ENCODE peak calls at places on chromosomes 6 and 20, in eight cellular contexts. One of them, this sample, is unnamed.

GRCh38 chr20:49630396-49630951 is 62.5 kb upstream of the PTGIS start:
- DNase-seq in AG04449: no peak
- DNase-seq in effector CD4-positive, alpha-beta T cell: no peak
- DNase-seq in GM23248: no peak
- DNase-seq in tibial artery: no peak
- DNase-seq in activated CD8-positive, alpha-beta T cell treated with anti-CD3 and anti-CD28 coated beads for 36 hours: no peak
- DNase-seq in NCI-H748 treated with DMSO at 0.1 percent for 48 hours: no peak
- DNase-seq in fibroblast of lung: no peak
- DNase-seq in this sample: peak; percentile 55

GRCh38 chr6:144578385-144579350 is 293.5 kb downstream of the UTRN start:
- DNase-seq in AG04449: no peak
- DNase-seq in GM23248: peak; percentile 84
- DNase-seq in activated CD8-positive, alpha-beta T cell treated with anti-CD3 and anti-CD28 coated beads for 36 hours: no peak
- DNase-seq in NCI-H748 treated with DMSO at 0.1 percent for 48 hours: no peak
- DNase-seq in tibial artery: no peak
- DNase-seq in fibroblast of lung: peak; percentile 25
- DNase-seq in effector CD4-positive, alpha-beta T cell: no peak
- DNase-seq in this sample: no peak

GRCh38 chr6:36840471-36841461 is 1.5 kb upstream of the CPNE5 start:
- DNase-seq in activated CD8-positive, alpha-beta T cell treated with anti-CD3 and anti-CD28 coated beads for 36 hours: peak; percentile 45
- DNase-seq in NCI-H748 treated with DMSO at 0.1 percent for 48 hours: no peak
- DNase-seq in effector CD4-positive, alpha-beta T cell: peak; percentile 14
- DNase-seq in tibial artery: no peak
- DNase-seq in fibroblast of lung: no peak
- DNase-seq in AG04449: no peak
- DNase-seq in GM23248: peak; percentile 74
- DNase-seq in this sample: no peak

GRCh38 chr6:63425493-63425892 is 105.7 kb upstream of the LGSN start:
- DNase-seq in effector CD4-positive, alpha-beta T cell: no peak
- DNase-seq in GM23248: no peak
- DNase-seq in activated CD8-positive, alpha-beta T cell treated with anti-CD3 and anti-CD28 coated beads for 36 hours: no peak
- DNase-seq in AG04449: no peak
- DNase-seq in tibial artery: no peak
- DNase-seq in NCI-H748 treated with DMSO at 0.1 percent for 48 hours: no peak
- DNase-seq in fibroblast of lung: no peak
- DNase-seq in this sample: no peak

GRCh38 chr20:24738981-24739633 is 210.0 kb upstream of the CST7 start:
- DNase-seq in effector CD4-positive, alpha-beta T cell: no peak
- DNase-seq in GM23248: no peak
- DNase-seq in tibial artery: no peak
- DNase-seq in activated CD8-positive, alpha-beta T cell treated with anti-CD3 and anti-CD28 coated beads for 36 hours: peak; percentile 8
- DNase-seq in NCI-H748 treated with DMSO at 0.1 percent for 48 hours: no peak
- DNase-seq in fibroblast of lung: no peak
- DNase-seq in AG04449: no peak
- DNase-seq in this sample: no peak

GRCh38 chr6:6534399-6534798 is 54.1 kb upstream of the LY86 start:
- DNase-seq in activated CD8-positive, alpha-beta T cell treated with anti-CD3 and anti-CD28 coated beads for 36 hours: no peak
- DNase-seq in fibroblast of lung: no peak
- DNase-seq in NCI-H748 treated with DMSO at 0.1 percent for 48 hours: no peak
- DNase-seq in GM23248: no peak
- DNase-seq in tibial artery: no peak
- DNase-seq in AG04449: no peak
- DNase-seq in effector CD4-positive, alpha-beta T cell: no peak
- DNase-seq in this sample: no peak

GRCh38 chr6:129050086-129050485 is 167.1 kb downstream of the LAMA2 start:
- DNase-seq in NCI-H748 treated with DMSO at 0.1 percent for 48 hours: no peak
- DNase-seq in AG04449: peak; percentile 19
- DNase-seq in activated CD8-positive, alpha-beta T cell treated with anti-CD3 and anti-CD28 coated beads for 36 hours: no peak
- DNase-seq in effector CD4-positive, alpha-beta T cell: no peak
- DNase-seq in tibial artery: no peak
- DNase-seq in GM23248: peak; percentile 2
- DNase-seq in fibroblast of lung: peak; percentile 34
- DNase-seq in this sample: peak; percentile 53

GRCh38 chr6:170151235-170152110 is 139.4 kb downstream of the DLL1 start:
- DNase-seq in tibial artery: no peak
- DNase-seq in AG04449: no peak
- DNase-seq in NCI-H748 treated with DMSO at 0.1 percent for 48 hours: no peak
- DNase-seq in GM23248: no peak
- DNase-seq in activated CD8-positive, alpha-beta T cell treated with anti-CD3 and anti-CD28 coated beads for 36 hours: no peak
- DNase-seq in fibroblast of lung: no peak
- DNase-seq in effector CD4-positive, alpha-beta T cell: no peak
- DNase-seq in this sample: no peak

GRCh38 chr20:46377532-46377931 is 28.9 kb downstream of the ELMO2 start:
- DNase-seq in tibial artery: no peak
- DNase-seq in AG04449: no peak
- DNase-seq in activated CD8-positive, alpha-beta T cell treated with anti-CD3 and anti-CD28 coated beads for 36 hours: no peak
- DNase-seq in fibroblast of lung: no peak
- DNase-seq in NCI-H748 treated with DMSO at 0.1 percent for 48 hours: no peak
- DNase-seq in effector CD4-positive, alpha-beta T cell: no peak
- DNase-seq in GM23248: no peak
- DNase-seq in this sample: no peak

GRCh38 chr6:155201461-155202226 is 62.2 kb upstream of the CLDN20 start:
- DNase-seq in effector CD4-positive, alpha-beta T cell: no peak
- DNase-seq in AG04449: peak; percentile 52
- DNase-seq in fibroblast of lung: peak; percentile 94
- DNase-seq in tibial artery: no peak
- DNase-seq in NCI-H748 treated with DMSO at 0.1 percent for 48 hours: peak; percentile 10
- DNase-seq in activated CD8-positive, alpha-beta T cell treated with anti-CD3 and anti-CD28 coated beads for 36 hours: no peak
- DNase-seq in GM23248: peak; percentile 62
- DNase-seq in this sample: no peak

This sample was measured in trophoblast cell.